ENCODE peak calls at places on chromosomes 3 and 15, in five cellular contexts. L is activated CD8-positive, alpha-beta memory T cell treated with anti-CD3 and anti-CD28 coated beads, Interleukin-2, amount 50 U/mL, for 48 hours; A is activated CD4-positive, alpha-beta T cell treated with anti-CD3 and anti-CD28 coated beads, Interleukin-2, amount 50 U/mL, for 24 hours; Q is kidney; R is esophagus squamous epithelium. B is an unnamed sample.

GRCh38 chr3:9056581-9056980 is 93.3 kb upstream of the RAD18 start:
- DNase-seq in A (no peak), Q (no peak), R (no peak), L (no peak), B (no peak)

GRCh38 chr3:72517325-72517724 is 330.9 kb downstream of the SHQ1 start:
- DNase-seq in R (no peak), L (no peak), A (no peak), Q (no peak), B (no peak)

GRCh38 chr3:183375787-183376186 is 52.6 kb downstream of the MCF2L2 start:
- DNase-seq in Q (no peak), L (no peak), R (no peak), A (no peak), B (no peak)

GRCh38 chr3:149179225-149179624 is 42.4 kb downstream of the CP start:
- DNase-seq in L (no peak), A (no peak), R (no peak), Q (no peak), B (no peak)

GRCh38 chr15:20356444-20357138 is 185.0 kb downstream of the GOLGA6L6 start:
- DNase-seq in Q (peak), L (peak), A (peak), R (no peak), B (no peak)

GRCh38 chr15:73996939-73997338 is 2.4 kb downstream of the PML start:
- DNase-seq in R (no peak), L (no peak), A (no peak), Q (no peak), B (no peak)

GRCh38 chr15:57947781-57948180 is 117.7 kb downstream of the ALDH1A2 start:
- DNase-seq in L (no peak), R (no peak), Q (no peak), A (no peak), B (no peak)

GRCh38 chr3:8629151-8630021 is 15.2 kb downstream of the SSUH2 start:
- DNase-seq in L (peak), A (peak), R (no peak), Q (peak), B (no peak)

GRCh38 chr3:147838650-147839049 is 429.5 kb downstream of the ZIC1 start:
- DNase-seq in A (no peak), R (no peak), Q (no peak), L (no peak), B (no peak)

GRCh38 chr15:71746719-71747118 is 63.6 kb upstream of the NR2E3 start:
- DNase-seq in A (no peak), Q (no peak), L (no peak), R (no peak), B (no peak)

GRCh38 chr3:195763843-195764825 is 43.4 kb downstream of the MUC20 start:
- DNase-seq in L (no peak), A (no peak), Q (peak), R (no peak), B (no peak)

GRCh38 chr3:158430448-158430847 is 140.5 kb upstream of the MLF1 start:
- DNase-seq in L (no peak), A (no peak), Q (no peak), R (no peak), B (no peak)

GRCh38 chr3:56796202-56796601 is 5.5 kb downstream of the ARHGEF3 start:
- DNase-seq in A (no peak), L (peak), Q (no peak), R (no peak), B (no peak)

GRCh38 chr3:14902719-14903118 is 44.7 kb upstream of the NR2C2 start:
- DNase-seq in A (no peak), Q (no peak), R (no peak), L (no peak), B (no peak)